ENCODE peak calls at places on chromosomes 11 and 22, in five cellular contexts. S is pancreas, F is T-helper 17 cell, T is heart left ventricle, Q is hepatocyte. D is an unnamed sample. For H3K9me3, the result is how much of the 10 kb centered on the place peaks cover.

GRCh38 chr22:43723816-43724215 is 88.3 kb downstream of the EFCAB6 start:
- DNase-seq in S (no peak), F (no peak), T (no peak), Q (no peak), D (no peak)

GRCh38 chr11:27926469-27926868 is 181.5 kb downstream of the KIF18A start:
- DNase-seq in S (no peak), F (no peak), T (no peak), Q (no peak), D (no peak)

GRCh38 chr22:32700186-32700882 is 101.2 kb upstream of the TIMP3 start:
- DNase-seq in S (no peak), F (no peak), T (peak), Q (no peak), D (peak)

GRCh38 chr11:123493393-123494063 is 63.5 kb downstream of the GRAMD1B start:
- DNase-seq in S (no peak), F (no peak), T (no peak), Q (no peak), D (no peak)

GRCh38 chr11:45737056-45737455 is 67.9 kb upstream of the SLC35C1 start:
- DNase-seq in S (no peak), F (no peak), T (no peak), Q (no peak), D (no peak)

GRCh38 chr22:41094036-41094435 is 1.6 kb downstream of the EP300 start:
- DNase-seq in S (no peak), F (no peak), T (no peak), Q (peak), D (no peak)

GRCh38 chr22:44196731-44197131 is 16.0 kb downstream of the PARVG start:
- DNase-seq in S (no peak), F (no peak), T (no peak), Q (no peak), D (no peak)

GRCh38 chr11:38169286-38169685 is 1571.2 kb upstream of the RAG2 start:
- DNase-seq in S (no peak), F (no peak), T (no peak), Q (peak), D (no peak)

GRCh38 chr11:78860720-78861422 is 286.2 kb upstream of the NARS2 start:
- DNase-seq in S (no peak), F (no peak), T (no peak), Q (peak), D (peak)

GRCh38 chr22:40196628-40197027 is 18.9 kb downstream of the TNRC6B start:
- DNase-seq in S (no peak), F (no peak), T (peak), Q (peak), D (no peak)

GRCh38 chr22:42091446-42091764 is 833 bp upstream of the NDUFA6 start:
- DNase-seq in S (no peak), F (no peak), T (no peak), Q (no peak), D (no peak)

GRCh38 chr11:19968860-19969259 is 191.4 kb downstream of the DBX1 start:
- DNase-seq in S (no peak), F (no peak), T (no peak), Q (no peak), D (no peak)

GRCh38 chr11:129075757-129076156 is 116.4 kb downstream of the ARHGAP32 start:
- DNase-seq in S (no peak), F (no peak), T (no peak), Q (no peak), D (no peak)

GRCh38 chr11:88098289-88098688 is 77.0 kb downstream of the RAB38 start:
- DNase-seq in S (no peak), F (no peak), T (no peak), Q (no peak), D (no peak)

GRCh38 chr11:114285599-114285998 is 10.6 kb upstream of the NNMT start:
- DNase-seq in S (no peak), F (no peak), T (no peak), Q (no peak), D (no peak)

GRCh38 chr22:19853879-19854777 is 546 bp downstream of the GNB1L start:
- DNase-seq in S (peak), F (no peak), T (peak), Q (peak), D (peak)

GRCh38 chr11:12015486-12015885 is 7.1 kb upstream of the DKK3 start:
- DNase-seq in S (no peak), F (no peak), T (no peak), Q (no peak), D (no peak)

GRCh38 chr11:32838505-32839274 is 9.0 kb downstream of the PRRG4 start:
- DNase-seq in S (no peak), F (no peak), T (no peak), Q (peak), D (no peak)

GRCh38 chr11:115084191-115084590 is 405.9 kb downstream of the NXPE2 start:
- DNase-seq in S (no peak), F (no peak), T (no peak), Q (no peak), D (no peak)

GRCh38 chr11:70568504-70569172 is 170.3 kb downstream of the CTTN start:
- DNase-seq in S (no peak), F (no peak), T (peak), Q (peak), D (peak)

GRCh38 chr11:64319421-64319761 is 1.5 kb downstream of the PRDX5 start:
- DNase-seq in S (no peak), F (no peak), T (no peak), Q (peak), D (peak)

GRCh38 chr11:130773436-130773835 is 142.8 kb downstream of the SNX19 start:
- DNase-seq in S (no peak), F (no peak), T (no peak), Q (no peak), D (no peak)

GRCh38 chr11:57513911-57514537 is 1.5 kb downstream of the SLC43A1 start:
- DNase-seq in S (peak), F (no peak), T (peak), Q (peak), D (peak)

GRCh38 chr11:40294343-40294723 is 1165.1 kb downstream of the LRRC4C start:
- DNase-seq in S (no peak), F (no peak), T (no peak), Q (no peak), D (no peak)

GRCh38 chr11:40291304-40292100 is 1168.0 kb downstream of the LRRC4C start:
- DNase-seq in S (no peak), F (no peak), T (no peak), Q (no peak), D (no peak)

GRCh38 chr11:40292636-40293585 is 1166.5 kb downstream of the LRRC4C start:
- DNase-seq in S (no peak), F (no peak), T (no peak), Q (peak), D (no peak)

GRCh38 chr11:40295466-40295865 is 1164.0 kb downstream of the LRRC4C start:
- DNase-seq in S (no peak), F (no peak), T (no peak), Q (no peak), D (no peak)

GRCh38 chr11:40293655-40294342 is 1165.7 kb downstream of the LRRC4C start:
- DNase-seq in S (peak), F (no peak), T (peak), Q (peak), D (no peak)
- H3K9me3 ChIP-seq in S (under half), F (under half), T (under half), Q (under half), D (under half)

GRCh38 chr11:35955636-35956035 is 11.8 kb downstream of the LDLRAD3 start:
- DNase-seq in S (no peak), F (no peak), T (no peak), Q (no peak), D (no peak)
- H3K9me3 ChIP-seq in S (under half), F (under half), T (under half), Q (under half), D (under half)

GRCh38 chr22:49096476-49096875 is 731.2 kb downstream of the BRD1 start:
- DNase-seq in S (no peak), F (no peak), T (no peak), Q (no peak), D (no peak)
- H3K9me3 ChIP-seq in S (under half), F (under half), T (under half), Q (under half), D (under half)

GRCh38 chr11:97069160-97069559 is 679.3 kb downstream of the JRKL start:
- DNase-seq in S (no peak), F (no peak), T (no peak), Q (no peak), D (no peak)
- H3K9me3 ChIP-seq in S (under half), F (under half), T (under half), Q (under half), D (under half)

GRCh38 chr11:3370268-3370870 is 8.6 kb downstream of the ZNF195 start:
- DNase-seq in S (no peak), F (no peak), T (no peak), Q (no peak), D (no peak)
- H3K9me3 ChIP-seq in S (under half), F (under half), T (under half), Q (under half), D (under half)

GRCh38 chr11:134576286-134576685 is 164.2 kb upstream of the B3GAT1 start:
- DNase-seq in S (no peak), F (no peak), T (no peak), Q (no peak), D (no peak)
- H3K9me3 ChIP-seq in S (under half), F (under half), T (under half), Q (under half), D (under half)

DNA sequence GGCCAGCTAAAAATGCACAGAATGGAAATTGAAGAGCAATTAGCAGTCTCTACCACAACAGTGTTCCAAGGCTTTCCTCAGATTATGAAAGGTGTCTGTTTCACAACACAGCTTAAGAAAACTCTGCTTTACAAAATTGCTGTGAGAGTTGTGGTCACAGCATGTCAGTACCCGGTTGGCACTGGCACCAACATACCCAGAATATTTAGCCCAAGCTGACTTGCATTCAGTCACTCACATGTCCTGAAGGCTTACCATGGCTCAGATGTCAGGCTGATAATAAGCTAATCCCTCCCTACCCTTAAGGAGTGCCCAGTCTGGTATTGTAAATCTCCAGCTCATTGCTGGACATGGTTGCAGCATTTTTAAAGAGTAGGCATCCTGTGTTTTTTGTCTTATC is 14.9 kb downstream of the NCR3LG1 start:
- DNase-seq in S (no peak), F (no peak), T (no peak), Q (no peak), D (no peak)
- H3K9me3 ChIP-seq in S (under half), F (under half), T (under half), Q (under half), D (under half)

D was measured in mucosa of descending colon.